ENCODE peak calls at places on chromosomes 7 and 10, in nine cellular contexts. S is CD4-positive, alpha-beta T cell; C is effector memory CD4-positive, alpha-beta T cell; M is WERI-Rb-1; X is ovary; A is hepatocyte; O is CD4-positive, alpha-beta memory T cell; B is A549; J is aorta. H is an unnamed sample.
A peak's percentile ranks its signal among the peaks of the same experiment; 100 is the strongest.

GRCh38 chr10:25176421-25176968 is 1.7 kb downstream of the GPR158 start:
- DNase-seq in J (no peak), A (no peak), C (no peak), X (no peak), B (no peak), M (peak; percentile 15), S (no peak), O (no peak), H (no peak)

GRCh38 chr7:134367956-134368749 is 51.4 kb upstream of the SLC35B4 start:
- DNase-seq in B (no peak), C (no peak), M (no peak), S (no peak), X (no peak), J (no peak), O (no peak), A (no peak), H (no peak)

GRCh38 chr10:116325987-116326386 is 1.7 kb downstream of the CCDC172 start:
- DNase-seq in M (no peak), C (no peak), J (no peak), O (no peak), B (no peak), A (no peak), S (no peak), X (no peak), H (no peak)

GRCh38 chr10:51397244-51397643 is 302.2 kb downstream of the CSTF2T start:
- DNase-seq in S (no peak), A (no peak), M (no peak), B (no peak), O (no peak), C (no peak), J (no peak), X (no peak), H (no peak)

GRCh38 chr10:17923728-17924127 is 28.0 kb upstream of the SLC39A12 start:
- DNase-seq in S (no peak), B (no peak), M (no peak), X (no peak), A (peak; percentile 12), J (peak; percentile 80), O (no peak), C (no peak), H (no peak)

GRCh38 chr7:129394982-129395906 is 39.0 kb upstream of the STRIP2 start:
- DNase-seq in J (no peak), X (no peak), A (no peak), M (no peak), O (no peak), C (no peak), B (no peak), S (no peak), H (no peak)

GRCh38 chr7:101941481-101942383 is 124.3 kb downstream of the CUX1 start:
- DNase-seq in X (peak; percentile 72), M (no peak), S (no peak), O (no peak), J (peak; percentile 37), B (peak; percentile 73), C (no peak), A (peak; percentile 70), H (no peak)

GRCh38 chr10:119496282-119496681 is 46.2 kb downstream of the RGS10 start:
- DNase-seq in M (no peak), B (no peak), J (no peak), X (no peak), S (no peak), O (no peak), C (no peak), A (no peak), H (no peak)

GRCh38 chr7:137669706-137670105 is 177.1 kb downstream of the DGKI start:
- DNase-seq in S (no peak), X (no peak), B (no peak), C (no peak), A (no peak), J (no peak), M (no peak), O (no peak), H (no peak)

GRCh38 chr7:29328811-29329210 is 134.2 kb downstream of the CHN2 start:
- DNase-seq in O (no peak), C (no peak), X (no peak), B (no peak), J (no peak), A (no peak), S (no peak), M (no peak), H (no peak)

GRCh38 chr10:11245510-11245909 is 227.8 kb downstream of the CELF2 start:
- DNase-seq in O (no peak), C (no peak), B (no peak), J (no peak), S (no peak), M (no peak), A (peak; percentile 12), X (no peak), H (no peak)

GRCh38 chr10:5604946-5605345 is 61.4 kb downstream of the ASB13 start:
- DNase-seq in X (no peak), J (no peak), C (no peak), S (no peak), A (no peak), M (no peak), B (no peak), O (no peak), H (no peak)

GRCh38 chr7:70376561-70377031 is 755.3 kb upstream of the GALNT17 start:
- DNase-seq in A (no peak), J (no peak), C (no peak), S (no peak), O (no peak), X (no peak), M (no peak), B (no peak), H (no peak)

GRCh38 chr7:105831824-105832535 is 44.4 kb downstream of the ATXN7L1 start:
- DNase-seq in J (no peak), B (no peak), O (no peak), M (no peak), X (no peak), A (no peak), S (no peak), C (no peak), H (no peak)

GRCh38 chr7:832292-832967 is at the start of gene SUN1:
- DNase-seq in J (no peak), A (peak; percentile 63), X (peak; percentile 69), O (peak; percentile 86), B (peak; percentile 79), S (peak; percentile 67), C (peak; percentile 49), M (no peak), H (no peak)

GRCh38 chr7:84536256-84536870 is 341.8 kb upstream of the SEMA3A start:
- DNase-seq in J (no peak), A (no peak), O (no peak), S (no peak), M (no peak), X (no peak), C (no peak), B (peak; percentile 45), H (no peak)

GRCh38 chr10:11401314-11402222 is 209.9 kb downstream of the USP6NL start:
- DNase-seq in X (peak; percentile 5), M (no peak), O (no peak), S (no peak), A (no peak), B (no peak), J (no peak), C (no peak), H (no peak)

DNA sequence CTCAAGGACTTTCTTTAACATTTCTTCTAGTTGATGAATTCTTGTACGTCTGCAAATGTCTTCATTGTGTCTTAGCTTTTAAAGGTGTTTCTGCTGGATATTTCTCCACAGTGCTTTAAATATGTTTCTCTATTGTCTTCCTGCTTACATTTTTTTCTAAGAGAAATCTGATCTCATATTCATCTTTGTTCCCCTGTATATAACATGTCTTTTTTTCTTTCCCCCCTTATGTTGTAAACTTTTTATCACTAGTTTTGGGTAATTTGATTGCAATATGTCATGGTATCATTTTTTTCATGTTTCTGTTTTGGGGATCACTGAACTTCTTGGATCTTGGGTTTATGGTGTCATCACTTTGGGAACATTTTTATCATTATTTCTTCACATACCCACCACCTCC is 7.5 kb downstream of the RBAK start:
- DNase-seq in O (no peak), A (no peak), X (no peak), M (no peak), J (no peak), B (no peak), C (no peak), S (no peak), H (no peak)
- H3K9me3 ChIP-seq in O (no peaks in the 10 kb centered on the region), A (peaks cover 51% of the 10 kb centered on the region), X (no peaks in the 10 kb centered on the region), M (peaks cover 5% of the 10 kb centered on the region), J (peaks cover 3% of the 10 kb centered on the region), B (peaks cover 83% of the 10 kb centered on the region), C (peaks cover 9% of the 10 kb centered on the region), S (peaks cover 17% of the 10 kb centered on the region), H (peaks cover 17% of the 10 kb centered on the region)

GRCh38 chr7:107643938-107644703 is 16.5 kb upstream of the SLC26A4 start:
- DNase-seq in J (no peak), B (no peak), A (no peak), O (no peak), X (peak; percentile 38), S (no peak), C (no peak), M (no peak), H (no peak)
- H3K9me3 ChIP-seq in J (no peaks in the 10 kb centered on the region), B (no peaks in the 10 kb centered on the region), A (no peaks in the 10 kb centered on the region), O (no peaks in the 10 kb centered on the region), X (no peaks in the 10 kb centered on the region), S (no peaks in the 10 kb centered on the region), C (no peaks in the 10 kb centered on the region), M (peaks cover 2% of the 10 kb centered on the region), H (no peaks in the 10 kb centered on the region)

DNA sequence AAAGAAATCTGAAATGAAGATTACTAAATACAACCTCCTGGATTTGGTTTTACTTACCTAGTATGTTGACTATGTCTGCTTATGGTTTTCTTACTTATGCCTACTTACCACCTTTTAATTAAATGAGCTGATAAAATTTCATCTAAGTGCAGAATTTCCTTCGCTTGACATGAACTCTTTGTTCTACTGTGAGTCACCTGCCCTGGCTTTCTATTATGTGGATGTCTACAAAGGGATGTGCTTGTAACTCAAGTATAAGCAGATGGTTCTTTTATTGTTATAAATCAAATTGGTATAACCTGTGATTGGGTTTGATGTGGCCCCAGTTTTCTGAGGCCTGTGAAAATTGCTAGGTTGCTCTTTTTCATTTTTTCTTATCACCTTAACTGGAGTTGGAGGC is 389.1 kb upstream of the ANKRD30A start:
- DNase-seq in S (no peak), O (no peak), A (no peak), B (no peak), X (no peak), J (no peak), C (no peak), M (no peak), H (no peak)
- H3K9me3 ChIP-seq in S (no peaks in the 10 kb centered on the region), O (no peaks in the 10 kb centered on the region), A (no peaks in the 10 kb centered on the region), B (no peaks in the 10 kb centered on the region), X (no peaks in the 10 kb centered on the region), J (no peaks in the 10 kb centered on the region), C (no peaks in the 10 kb centered on the region), M (no peaks in the 10 kb centered on the region), H (no peaks in the 10 kb centered on the region)

DNA sequence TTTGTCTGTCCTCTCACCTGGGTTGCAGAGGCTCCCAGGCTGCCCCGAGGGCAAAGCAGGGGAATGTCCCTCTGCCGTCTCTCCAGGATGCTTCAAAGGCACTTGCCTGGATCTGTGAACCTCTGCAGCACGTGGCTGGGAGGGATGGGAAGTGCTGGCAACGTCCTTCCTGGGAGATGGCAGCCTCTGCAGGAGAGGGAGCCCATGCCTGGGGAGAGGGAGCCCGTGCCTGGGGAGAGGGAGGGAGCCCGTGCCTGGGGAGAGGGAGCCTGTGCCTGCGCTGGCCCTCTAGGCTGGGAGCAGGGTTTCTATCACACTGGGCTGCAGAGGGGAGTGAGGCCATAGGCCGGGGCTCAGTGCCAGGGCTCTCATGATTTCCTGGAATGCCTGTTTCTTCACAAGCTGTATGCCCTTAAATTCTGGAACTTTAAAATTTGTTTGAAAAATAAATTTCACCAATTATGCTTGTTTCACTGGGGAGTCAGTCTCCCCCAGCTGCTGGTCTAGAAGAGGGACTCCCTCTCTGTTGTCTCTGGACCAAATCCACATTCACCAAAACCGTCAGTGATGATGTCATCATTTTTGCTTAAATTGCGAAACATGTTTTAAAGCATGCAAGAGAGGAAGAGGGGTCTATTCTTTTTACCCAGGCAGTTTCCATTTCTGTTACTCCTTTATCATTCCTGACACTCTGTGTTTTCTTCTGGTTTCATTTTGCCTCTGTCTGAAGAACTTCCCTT is 135.7 kb downstream of the DNAJB6 start:
- DNase-seq in B (no peak), A (no peak), M (no peak), O (no peak), C (no peak), S (no peak), J (peak; percentile 57), X (no peak), H (no peak)
- H3K9me3 ChIP-seq in B (peaks cover 26% of the 10 kb centered on the region), A (no peaks in the 10 kb centered on the region), M (peaks cover 10% of the 10 kb centered on the region), O (peaks cover 7% of the 10 kb centered on the region), C (peaks cover 14% of the 10 kb centered on the region), S (peaks cover 20% of the 10 kb centered on the region), J (peaks cover 3% of the 10 kb centered on the region), X (no peaks in the 10 kb centered on the region), H (no peaks in the 10 kb centered on the region)

H was measured in T-helper 17 cell.